ENCODE peak calls at places on chromosomes 13 and 19, in ten cellular contexts. U, Y, V, W, H, Q, E, X, C and A are unnamed samples.

GRCh38 chr13:112113355-112113754 is 46.4 kb downstream of the SOX1 start:
- DNase-seq in U (no peak), Y (no peak), V (no peak), W (no peak), H (no peak), Q (no peak), E (no peak), X (no peak), C (peak), A (no peak)

GRCh38 chr13:93736111-93736510 is 509.5 kb downstream of the GPC6 start:
- DNase-seq in U (no peak), Y (no peak), V (no peak), W (no peak), H (no peak), Q (no peak), E (no peak), X (peak), C (no peak), A (no peak)

GRCh38 chr19:9878511-9879196 is 43.5 kb downstream of the PIN1 start:
- DNase-seq in U (no peak), Y (no peak), V (peak), W (no peak), H (no peak), Q (no peak), E (no peak), X (peak), C (no peak), A (no peak)

GRCh38 chr19:18283338-18283737 is 1.9 kb upstream of the JUND start:
- DNase-seq in U (no peak), Y (no peak), V (no peak), W (no peak), H (no peak), Q (no peak), E (no peak), X (no peak), C (no peak), A (no peak)

GRCh38 chr19:50669319-50670101 is 20.3 kb downstream of the C19orf81 start:
- DNase-seq in U (peak), Y (peak), V (no peak), W (peak), H (no peak), Q (no peak), E (no peak), X (peak), C (peak), A (peak)

GRCh38 chr19:5247957-5248705 is 92.5 kb downstream of the PTPRS start:
- DNase-seq in U (no peak), Y (no peak), V (no peak), W (no peak), H (no peak), Q (no peak), E (no peak), X (no peak), C (no peak), A (no peak)

GRCh38 chr19:40815223-40815622 is 16.2 kb downstream of the EGLN2 start:
- DNase-seq in U (no peak), Y (no peak), V (no peak), W (peak), H (no peak), Q (no peak), E (no peak), X (no peak), C (no peak), A (no peak)

GRCh38 chr13:39317284-39317683 is 279.0 kb downstream of the NHLRC3 start:
- DNase-seq in U (no peak), Y (no peak), V (no peak), W (no peak), H (no peak), Q (no peak), E (no peak), X (peak), C (peak), A (no peak)

GRCh38 chr13:49553888-49554287 is 31.5 kb downstream of the RCBTB1 start:
- DNase-seq in U (no peak), Y (no peak), V (no peak), W (no peak), H (no peak), Q (no peak), E (no peak), X (no peak), C (no peak), A (no peak)

GRCh38 chr13:87999141-87999765 is 328.1 kb downstream of the SLITRK5 start:
- DNase-seq in U (no peak), Y (no peak), V (peak), W (no peak), H (no peak), Q (peak), E (no peak), X (peak), C (no peak), A (no peak)

GRCh38 chr19:17505218-17505617 is 6.2 kb upstream of the PGLS start:
- DNase-seq in U (no peak), Y (no peak), V (no peak), W (no peak), H (no peak), Q (no peak), E (no peak), X (no peak), C (no peak), A (no peak)

GRCh38 chr13:28411859-28412353 is 83.0 kb downstream of the FLT1 start:
- DNase-seq in U (no peak), Y (no peak), V (no peak), W (no peak), H (peak), Q (no peak), E (no peak), X (peak), C (no peak), A (no peak)

GRCh38 chr13:102839462-102839861 is 6.4 kb upstream of the ERCC5 start:
- DNase-seq in U (no peak), Y (no peak), V (no peak), W (no peak), H (no peak), Q (no peak), E (no peak), X (peak), C (no peak), A (no peak)

GRCh38 chr13:61988810-61989209 is 573.2 kb upstream of the PCDH20 start:
- DNase-seq in U (no peak), Y (no peak), V (no peak), W (no peak), H (no peak), Q (no peak), E (no peak), X (no peak), C (no peak), A (no peak)

GRCh38 chr19:10286803-10287737 is at the start of gene ICAM4:
- DNase-seq in U (no peak), Y (peak), V (peak), W (no peak), H (no peak), Q (no peak), E (no peak), X (peak), C (peak), A (peak)

GRCh38 chr13:29991343-29991742 is 140.9 kb upstream of the UBL3 start:
- DNase-seq in U (no peak), Y (no peak), V (no peak), W (peak), H (no peak), Q (peak), E (peak), X (peak), C (no peak), A (no peak)

GRCh38 chr19:19040417-19040816 is 7.0 kb downstream of the ARMC6 start:
- DNase-seq in U (no peak), Y (no peak), V (no peak), W (no peak), H (peak), Q (no peak), E (no peak), X (peak), C (peak), A (no peak)

GRCh38 chr13:48492123-48493075 is 40.5 kb downstream of the RCBTB2 start:
- DNase-seq in U (peak), Y (no peak), V (peak), W (no peak), H (no peak), Q (peak), E (no peak), X (peak), C (peak), A (peak)

GRCh38 chr19:53865918-53866696 is 1.6 kb upstream of the MYADM start:
- DNase-seq in U (peak), Y (peak), V (peak), W (peak), H (no peak), Q (peak), E (no peak), X (peak), C (peak), A (peak)

GRCh38 chr19:5251096-5252065 is 89.2 kb downstream of the PTPRS start:
- DNase-seq in U (no peak), Y (peak), V (no peak), W (no peak), H (no peak), Q (no peak), E (no peak), X (no peak), C (no peak), A (no peak)

GRCh38 chr19:35813043-35813890 is 622 bp upstream of the PRODH2 start:
- DNase-seq in U (no peak), Y (no peak), V (no peak), W (no peak), H (no peak), Q (no peak), E (no peak), X (no peak), C (no peak), A (no peak)

GRCh38 chr13:77040835-77041234 is 13.9 kb upstream of the FBXL3 start:
- DNase-seq in U (no peak), Y (no peak), V (no peak), W (peak), H (no peak), Q (no peak), E (no peak), X (no peak), C (no peak), A (no peak)

GRCh38 chr13:43061496-43062280 is 38.3 kb downstream of the DNAJC15 start:
- DNase-seq in U (no peak), Y (no peak), V (no peak), W (no peak), H (no peak), Q (no peak), E (no peak), X (no peak), C (no peak), A (no peak)

GRCh38 chr19:15913830-15914229 is 16.0 kb upstream of the CYP4F2 start:
- DNase-seq in U (no peak), Y (no peak), V (no peak), W (no peak), H (no peak), Q (no peak), E (no peak), X (no peak), C (no peak), A (no peak)

GRCh38 chr19:15324791-15325519 is 7.4 kb downstream of the BRD4 start:
- DNase-seq in U (no peak), Y (no peak), V (no peak), W (peak), H (no peak), Q (no peak), E (no peak), X (no peak), C (no peak), A (no peak)

GRCh38 chr13:44128522-44128921 is 245.1 kb upstream of the SERP2 start:
- DNase-seq in U (no peak), Y (no peak), V (no peak), W (no peak), H (no peak), Q (no peak), E (no peak), X (no peak), C (no peak), A (no peak)